ENCODE peak calls at places on chromosome 22, in six cellular contexts. I is neuronal stem cell, F is IMR-90, P is H9, B is mesenchymal stem cell, R is H1. K is an unnamed sample.

GRCh38 chr22:27745154-27745553 is 56.4 kb downstream of the MN1 start:
- DNase-seq in I (no peak), F (no peak), P (no peak), B (no peak), R (no peak), K (no peak)

GRCh38 chr22:36331306-36331911 is 56.4 kb downstream of the MYH9 start:
- DNase-seq in I (no peak), F (peak), P (peak), B (peak), R (peak), K (peak)

GRCh38 chr22:30920407-30920806 is 48.2 kb downstream of the MORC2 start:
- DNase-seq in I (peak), F (peak), P (peak), B (peak), R (peak), K (peak)

GRCh38 chr22:33051960-33052839 is 6.0 kb downstream of the SYN3 start:
- DNase-seq in I (no peak), F (no peak), P (no peak), B (no peak), R (no peak), K (no peak)

GRCh38 chr22:45162531-45162930 is 1.2 kb upstream of the NUP50 start:
- DNase-seq in I (no peak), F (no peak), P (no peak), B (peak), R (no peak), K (no peak)

GRCh38 chr22:29225422-29226090 is 19.9 kb downstream of the EMID1 start:
- DNase-seq in I (no peak), F (peak), P (no peak), B (peak), R (no peak), K (no peak)

GRCh38 chr22:29716814-29717213 is 3.0 kb upstream of the CABP7 start:
- DNase-seq in I (peak), F (peak), P (peak), B (peak), R (no peak), K (peak)

GRCh38 chr22:37207981-37208380 is 4.3 kb downstream of the SSTR3 start:
- DNase-seq in I (no peak), F (no peak), P (no peak), B (no peak), R (no peak), K (no peak)

GRCh38 chr22:50710221-50710620 is 27.8 kb upstream of the ACR start:
- DNase-seq in I (no peak), F (no peak), P (no peak), B (no peak), R (no peak), K (no peak)

GRCh38 chr22:31816750-31817149 is 62.9 kb downstream of the DEPDC5 start:
- DNase-seq in I (no peak), F (no peak), P (no peak), B (no peak), R (no peak), K (no peak)

GRCh38 chr22:24683671-24684070 is 80.7 kb downstream of the GGT1 start:
- DNase-seq in I (no peak), F (peak), P (no peak), B (peak), R (no peak), K (peak)

GRCh38 chr22:30490399-30490798 is 15.1 kb downstream of the SEC14L4 start:
- DNase-seq in I (no peak), F (no peak), P (peak), B (no peak), R (no peak), K (peak)

GRCh38 chr22:38656256-38657148 is at the start of the genes CBY1 and FAM227A:
- DNase-seq in I (peak), F (peak), P (peak), B (peak), R (peak), K (peak)
- H2AFZ ChIP-seq in I (peak), F (peak), P (peak), B (peak), R (peak), K (peak)

DNA sequence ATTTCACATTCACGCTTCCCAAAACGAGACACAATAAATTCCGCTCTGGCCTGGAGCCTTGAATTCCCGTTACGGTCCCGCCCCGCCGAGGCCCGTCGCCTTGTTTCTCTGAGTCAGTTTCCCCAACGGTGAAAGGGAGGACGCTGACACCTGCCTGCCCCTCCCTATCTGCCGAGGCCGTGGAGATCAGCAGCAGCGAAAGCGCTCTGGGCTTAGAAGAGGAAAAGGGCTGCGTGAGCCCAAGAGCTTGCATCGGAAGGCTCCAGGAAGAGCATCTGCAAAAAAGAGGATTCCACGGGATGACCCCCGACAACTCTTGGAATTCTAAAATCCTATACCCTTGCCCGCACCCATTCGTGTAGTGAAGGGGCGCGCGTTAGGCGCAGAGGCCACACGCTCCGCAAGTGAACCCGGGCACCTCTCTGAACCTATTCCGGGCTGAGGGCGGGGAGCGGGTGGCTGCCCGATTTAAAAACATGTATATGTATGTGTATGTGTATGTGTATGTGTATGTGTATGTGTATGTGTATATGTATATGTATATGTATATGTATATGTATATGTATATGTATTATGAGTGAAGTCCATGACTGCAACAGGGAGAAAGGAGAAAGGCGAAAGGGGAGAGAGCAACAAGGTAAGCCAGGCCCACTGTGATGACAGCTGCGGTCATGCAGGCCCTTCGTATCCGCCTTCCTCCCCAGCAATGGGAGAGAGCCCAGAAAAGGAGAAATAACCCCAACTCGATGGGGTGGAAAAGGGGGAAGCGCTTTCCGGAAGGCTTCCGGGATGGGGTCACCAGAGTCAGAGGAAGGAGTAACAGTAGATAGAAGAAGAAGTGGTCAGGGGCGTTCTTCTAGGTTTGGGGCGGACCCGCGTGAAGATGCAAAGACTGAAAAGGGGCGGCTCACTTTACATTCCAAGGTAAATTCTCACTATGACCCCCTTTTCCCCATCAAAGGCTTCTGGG is 947 bp upstream of the MRTFA start:
- DNase-seq in I (no peak), F (no peak), P (no peak), B (no peak), R (no peak), K (peak)
- H3K23ac ChIP-seq in I (peak), F (peak), P (no peak), B (peak), R (no peak), K (no peak)

DNA sequence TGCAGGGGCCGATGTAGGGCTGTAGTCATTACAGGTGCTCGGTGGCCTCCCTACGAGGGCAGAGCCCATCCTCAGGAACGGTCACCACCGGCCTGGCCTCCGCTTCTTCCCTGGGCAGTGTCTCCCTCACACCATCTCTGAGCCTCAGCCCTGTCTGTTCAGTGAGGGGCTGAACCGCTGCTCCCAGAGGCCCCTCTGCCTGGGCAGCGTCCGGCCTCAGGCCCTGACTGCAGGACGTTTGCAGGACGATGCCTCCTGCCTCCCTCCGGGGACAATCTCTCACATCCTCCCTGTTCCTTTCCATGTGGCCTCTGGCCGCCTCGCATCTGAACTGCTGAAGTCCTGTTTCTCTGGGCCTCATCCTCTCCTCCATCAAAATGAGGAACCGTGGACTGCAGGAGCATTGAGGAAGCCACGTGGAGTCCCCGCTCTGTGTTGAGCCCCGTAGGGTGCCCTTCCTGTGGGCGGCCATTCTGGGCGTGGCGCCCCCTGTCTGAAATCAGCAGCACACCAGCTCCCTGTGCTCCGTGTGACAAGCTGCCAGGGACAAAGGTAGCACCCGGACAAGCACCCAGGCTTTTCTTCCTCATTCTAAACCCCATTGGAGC is 933.5 kb downstream of the BRD1 start:
- DNase-seq in I (no peak), F (no peak), P (peak), B (no peak), R (no peak), K (no peak)
- H2AK5ac ChIP-seq in I (peak), F (no peak), P (no peak), B (no peak), R (peak), K (no peak)

DNA sequence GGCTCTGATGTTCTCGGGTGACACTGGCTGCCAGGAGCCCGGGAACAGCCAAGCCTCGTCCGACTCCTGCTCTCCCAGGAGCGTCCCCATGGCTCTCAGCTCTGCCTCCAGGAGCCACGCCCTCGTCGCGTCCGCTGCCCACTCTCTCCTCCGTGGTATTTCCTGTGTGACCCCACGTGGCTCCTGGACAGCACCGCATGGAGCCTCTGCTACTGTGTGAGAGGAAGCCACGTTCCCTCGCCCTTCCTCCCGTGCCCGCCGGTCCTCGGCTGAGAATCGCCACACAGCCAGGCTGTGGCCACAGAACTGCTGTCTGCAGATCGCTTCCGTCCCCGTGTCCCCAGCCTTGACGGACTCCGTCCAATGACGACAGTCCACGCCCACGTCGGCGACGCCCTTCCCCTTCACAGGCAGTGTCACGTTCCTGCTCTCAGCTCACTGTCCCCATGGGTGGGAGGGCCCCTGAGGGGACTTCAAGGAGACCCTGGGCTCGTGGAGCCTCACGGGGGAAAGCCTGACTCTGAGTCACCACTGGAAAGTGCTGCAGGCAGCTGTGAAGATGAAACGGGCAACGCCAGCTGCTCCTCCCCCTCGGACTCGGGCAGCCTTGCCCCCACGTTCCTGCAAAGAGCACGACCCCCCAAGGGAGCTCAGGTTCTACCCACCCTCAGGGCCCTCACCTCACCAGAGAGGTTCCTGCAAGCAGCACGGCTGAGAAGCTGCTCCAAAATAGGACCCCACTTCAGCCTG is 458.5 kb downstream of the BRD1 start:
- DNase-seq in I (no peak), F (no peak), P (peak), B (no peak), R (no peak), K (no peak)
- H2AFZ ChIP-seq in I (no peak), F (no peak), P (no peak), B (no peak), R (no peak), K (no peak)

DNA sequence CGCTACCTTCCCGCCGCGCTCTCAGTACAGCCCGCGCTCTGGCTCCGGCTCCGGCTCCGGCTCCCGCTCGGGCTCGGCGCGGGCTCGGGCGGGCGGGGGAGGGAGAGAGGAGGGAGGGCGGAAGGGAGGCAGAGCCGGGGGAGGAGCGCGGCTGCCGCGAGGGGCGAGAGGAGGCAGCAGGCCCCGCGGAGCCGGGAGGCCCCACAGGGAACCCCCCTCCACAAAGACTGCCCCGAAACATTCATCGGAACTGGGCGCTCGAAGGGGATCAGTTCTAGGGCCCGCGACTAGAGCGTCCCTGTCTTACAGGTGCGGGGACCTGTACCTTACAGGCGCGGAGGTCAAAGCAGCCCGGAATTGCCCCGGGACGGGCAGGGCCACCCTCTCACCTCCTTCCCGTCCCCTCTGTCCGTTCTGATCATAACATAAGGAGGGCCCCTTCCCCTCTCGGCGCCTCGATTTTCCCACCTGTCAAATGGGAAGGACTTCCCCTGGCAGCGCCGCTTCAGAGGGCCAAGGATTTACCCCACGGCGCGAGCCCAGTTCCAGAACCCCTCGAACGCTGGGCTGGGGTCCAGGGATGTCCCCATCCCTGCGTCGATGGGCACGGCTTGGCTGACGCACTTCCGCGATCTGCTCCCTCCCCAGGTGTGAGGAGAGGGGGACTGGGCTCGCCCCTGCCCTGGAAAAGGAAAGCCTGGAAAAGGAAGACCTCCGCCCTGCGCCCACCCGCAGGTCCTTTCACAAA is at the start of gene SHISA8:
- DNase-seq in I (no peak), F (peak), P (no peak), B (peak), R (no peak), K (peak)
- H3K23ac ChIP-seq in I (peak), F (no peak), P (no peak), B (peak), R (no peak), K (no peak)

GRCh38 chr22:23178512-23179254 is 1.6 kb upstream of the BCR start:
- DNase-seq in I (no peak), F (peak), P (peak), B (peak), R (peak), K (peak)
- H2AK5ac ChIP-seq in I (no peak), F (no peak), P (no peak), B (peak), R (no peak), K (no peak)

GRCh38 chr22:22521631-22522030 is 1.6 kb upstream of the ZNF280A start:
- DNase-seq in I (no peak), F (no peak), P (no peak), B (no peak), R (no peak), K (no peak)
- H2AFZ ChIP-seq in I (no peak), F (no peak), P (no peak), B (no peak), R (no peak), K (no peak)

GRCh38 chr22:17471901-17472566 is 91.3 kb upstream of the SLC25A18 start:
- DNase-seq in I (peak), F (no peak), P (no peak), B (no peak), R (no peak), K (no peak)
- H3K23ac ChIP-seq in I (no peak), F (no peak), P (no peak), B (no peak), R (no peak), K (no peak)

K was measured in trophoblast cell.